ENCODE peak calls at places on chromosomes 6 and 20, in five cellular contexts. T is HCT116, C is GM23338, O is heart left ventricle, Y is IMR-90. P is an unnamed sample.

GRCh38 chr6:138485586-138486248 is 13.6 kb downstream of the NHSL1 start:
- DNase-seq in C (peak; percentile 60), Y (no peak), T (no peak), O (no peak), P (no peak)

GRCh38 chr20:35370751-35371150 is 41.0 kb downstream of the UQCC1 start:
- DNase-seq in C (no peak), O (no peak), Y (no peak), T (no peak), P (no peak)

GRCh38 chr6:85459224-85459901 is 9.5 kb downstream of the NT5E start:
- DNase-seq in O (no peak), C (no peak), Y (peak; percentile 82), T (peak; percentile 50), P (peak; percentile 88)

GRCh38 chr6:31121131-31121790 is 1.0 kb upstream of the CDSN start:
- DNase-seq in T (no peak), O (peak; percentile 28), C (no peak), Y (no peak), P (no peak)

GRCh38 chr6:161232467-161232866 is 41.4 kb downstream of the AGPAT4 start:
- DNase-seq in Y (no peak), T (no peak), O (no peak), C (no peak), P (no peak)

GRCh38 chr6:118500130-118501015 is 47.7 kb upstream of the PLN start:
- DNase-seq in O (no peak), Y (no peak), T (no peak), C (no peak), P (no peak)

GRCh38 chr6:106165885-106166485 is 79.8 kb downstream of the PRDM1 start:
- DNase-seq in Y (peak; percentile 77), C (no peak), T (no peak), O (no peak), P (no peak)

GRCh38 chr20:42886801-42887200 is 302.9 kb downstream of the PTPRT start:
- DNase-seq in T (no peak), C (no peak), O (no peak), Y (no peak), P (no peak)

GRCh38 chr20:10040070-10040970 is 5.5 kb downstream of the ANKEF1 start:
- DNase-seq in Y (peak; percentile 85), O (no peak), T (peak; percentile 50), C (no peak), P (peak; percentile 78)

GRCh38 chr6:75605635-75606034 is 4.0 kb downstream of the SENP6 start:
- DNase-seq in C (no peak), T (no peak), O (no peak), Y (no peak), P (no peak)

GRCh38 chr6:75608955-75609533 is 7.4 kb downstream of the SENP6 start:
- DNase-seq in C (no peak), T (no peak), Y (no peak), O (no peak), P (no peak)

GRCh38 chr6:75609639-75610590 is 8.2 kb downstream of the SENP6 start:
- DNase-seq in T (no peak), O (no peak), C (peak; percentile 52), Y (peak; percentile 77), P (no peak)

GRCh38 chr6:75611011-75611701 is 9.5 kb downstream of the SENP6 start:
- DNase-seq in O (no peak), T (no peak), C (no peak), Y (no peak), P (no peak)

GRCh38 chr6:75608304-75608703 is 6.6 kb downstream of the SENP6 start:
- DNase-seq in T (no peak), Y (no peak), C (no peak), O (no peak), P (no peak)
- H3K4me1 ChIP-seq in T (peaks cover 14% of the 10 kb centered on the region), Y (peaks cover 8% of the 10 kb centered on the region), C (peaks cover 49% of the 10 kb centered on the region), O (peaks cover 60% of the 10 kb centered on the region), P (peaks cover 16% of the 10 kb centered on the region)

GRCh38 chr6:14863896-14864850 is 381.7 kb upstream of the JARID2 start:
- DNase-seq in Y (no peak), C (peak; percentile 62), T (no peak), O (no peak), P (no peak)
- TF ChIP-seq CTCF in Y (no peak), C (peak; percentile 17), T (no peak), O (no peak), P (no peak)

GRCh38 chr6:123945386-123945785 is 141.7 kb downstream of the NKAIN2 start:
- DNase-seq in T (no peak), C (no peak), Y (no peak), O (no peak), P (no peak)

GRCh38 chr6:123940551-123940950 is 136.9 kb downstream of the NKAIN2 start:
- DNase-seq in C (no peak), O (no peak), T (no peak), Y (peak; percentile 78), P (no peak)

DNA sequence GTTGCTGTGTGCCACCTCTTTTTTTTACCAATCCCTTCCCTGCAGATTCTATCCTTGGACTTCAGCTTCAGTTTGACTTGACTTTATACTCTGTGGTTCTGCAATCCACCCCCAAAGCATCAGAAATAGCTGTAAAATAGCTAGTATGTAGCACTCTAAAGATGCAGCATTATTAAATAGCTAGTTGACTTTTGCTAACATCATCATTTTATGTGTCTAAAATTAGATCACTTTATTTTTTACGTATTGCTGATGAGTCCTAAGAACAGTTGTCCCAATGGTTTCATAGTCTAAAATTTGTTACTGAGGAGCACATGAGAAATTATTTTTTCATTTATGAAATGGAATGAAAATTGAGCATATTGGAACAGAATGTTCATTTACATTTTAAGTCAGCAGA is 138.2 kb downstream of the NKAIN2 start:
- DNase-seq in Y (no peak), C (no peak), O (no peak), T (no peak), P (no peak)
- H3K27me3 ChIP-seq in Y (no peaks in the 10 kb centered on the region), C (no peaks in the 10 kb centered on the region), O (no peaks in the 10 kb centered on the region), T (no peaks in the 10 kb centered on the region), P (peaks cover 11% of the 10 kb centered on the region)

GRCh38 chr6:149716584-149716983 is 1.3 kb downstream of the LATS1 start:
- DNase-seq in T (no peak), O (no peak), Y (peak; percentile 20), C (no peak), P (peak; percentile 10)

GRCh38 chr6:149714442-149714841 is 3.5 kb downstream of the LATS1 start:
- DNase-seq in C (no peak), O (no peak), T (no peak), Y (no peak), P (no peak)

GRCh38 chr6:149716181-149716580 is 1.7 kb downstream of the LATS1 start:
- DNase-seq in Y (no peak), T (no peak), O (no peak), C (no peak), P (no peak)

GRCh38 chr6:149717255-149717587 is 680 bp downstream of the LATS1 start:
- DNase-seq in T (no peak), Y (no peak), O (no peak), C (no peak), P (no peak)

DNA sequence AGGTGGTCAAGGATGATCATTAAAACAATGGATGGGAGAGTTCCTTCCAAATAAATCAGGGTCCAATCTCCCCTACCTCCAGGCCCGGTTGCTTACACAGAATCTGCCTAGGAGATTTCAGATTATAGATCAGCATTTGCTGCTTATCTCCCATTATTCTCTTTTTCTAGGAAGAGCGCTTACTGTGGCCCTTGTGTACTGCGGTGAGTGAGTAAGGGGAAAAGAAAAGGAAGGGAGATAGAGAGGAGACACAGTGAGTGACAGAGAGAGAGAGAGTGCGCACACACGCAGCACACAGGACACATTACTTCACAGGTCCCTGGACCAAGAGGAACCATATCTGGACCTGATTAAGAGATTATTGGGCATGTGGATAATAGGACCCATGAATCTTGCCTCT is 6.2 kb downstream of the LATS1 start:
- DNase-seq in C (no peak), O (no peak), T (no peak), Y (no peak), P (no peak)
- H3K4me1 ChIP-seq in C (peaks cover 25% of the 10 kb centered on the region), O (peaks cover 12% of the 10 kb centered on the region), T (peaks cover 4% of the 10 kb centered on the region), Y (peaks cover 2% of the 10 kb centered on the region), P (peaks cover 13% of the 10 kb centered on the region)

GRCh38 chr6:126530777-126531176 is 190.9 kb downstream of the CENPW start:
- DNase-seq in C (no peak), Y (no peak), T (no peak), O (no peak), P (no peak)

GRCh38 chr6:126527016-126527606 is 187.2 kb downstream of the CENPW start:
- DNase-seq in T (no peak), C (no peak), Y (no peak), O (no peak), P (no peak)

GRCh38 chr6:126531273-126531672 is 191.4 kb downstream of the CENPW start:
- DNase-seq in Y (no peak), T (no peak), O (no peak), C (no peak), P (no peak)

GRCh38 chr6:126531840-126532239 is 191.9 kb downstream of the CENPW start:
- DNase-seq in O (no peak), C (no peak), Y (no peak), T (no peak), P (no peak)

GRCh38 chr6:126529605-126530004 is 189.7 kb downstream of the CENPW start:
- DNase-seq in T (no peak), Y (no peak), C (no peak), O (no peak), P (no peak)
- TF ChIP-seq CTCF in T (no peak), Y (no peak), C (no peak), O (no peak), P (no peak)